ENCODE peak calls at places on chromosome 15, in six cellular contexts. One of them, this sample, is unnamed. For H3K27me3, the result is how much of the 10 kb centered on the place peaks cover.

GRCh38 chr15:52362497-52362896 is 66.9 kb upstream of the MYO5C start:
- DNase-seq in tibial nerve: peak
- DNase-seq in mesendoderm: no peak
- DNase-seq in CD8-positive, alpha-beta memory T cell: no peak
- DNase-seq in transverse colon: no peak
- DNase-seq in CD4-positive, alpha-beta T cell: no peak
- DNase-seq in this sample: no peak

GRCh38 chr15:70159397-70160009 is 61.8 kb upstream of the TLE3 start:
- DNase-seq in tibial nerve: no peak
- DNase-seq in mesendoderm: no peak
- DNase-seq in CD8-positive, alpha-beta memory T cell: no peak
- DNase-seq in transverse colon: no peak
- DNase-seq in CD4-positive, alpha-beta T cell: no peak
- DNase-seq in this sample: no peak

GRCh38 chr15:25241241-25241801 is 197.5 kb downstream of the UBE3A start:
- DNase-seq in tibial nerve: no peak
- DNase-seq in mesendoderm: no peak
- DNase-seq in CD8-positive, alpha-beta memory T cell: peak
- DNase-seq in transverse colon: no peak
- DNase-seq in CD4-positive, alpha-beta T cell: no peak
- DNase-seq in this sample: no peak

GRCh38 chr15:35545316-35545824 is 595 bp downstream of the DPH6 start:
- DNase-seq in tibial nerve: peak
- DNase-seq in mesendoderm: no peak
- DNase-seq in CD8-positive, alpha-beta memory T cell: no peak
- DNase-seq in transverse colon: peak
- DNase-seq in CD4-positive, alpha-beta T cell: peak
- DNase-seq in this sample: no peak

GRCh38 chr15:66886686-66887273 is 178.6 kb upstream of the SMAD3 start:
- DNase-seq in tibial nerve: no peak
- DNase-seq in mesendoderm: no peak
- DNase-seq in CD8-positive, alpha-beta memory T cell: no peak
- DNase-seq in transverse colon: no peak
- DNase-seq in CD4-positive, alpha-beta T cell: no peak
- DNase-seq in this sample: no peak

GRCh38 chr15:79179108-79179561 is 88.6 kb upstream of the RASGRF1 start:
- DNase-seq in tibial nerve: no peak
- DNase-seq in mesendoderm: peak
- DNase-seq in CD8-positive, alpha-beta memory T cell: no peak
- DNase-seq in transverse colon: no peak
- DNase-seq in CD4-positive, alpha-beta T cell: no peak
- DNase-seq in this sample: peak

GRCh38 chr15:48832648-48833047 is 21.8 kb upstream of the CEP152 start:
- DNase-seq in tibial nerve: no peak
- DNase-seq in mesendoderm: no peak
- DNase-seq in CD8-positive, alpha-beta memory T cell: no peak
- DNase-seq in transverse colon: no peak
- DNase-seq in CD4-positive, alpha-beta T cell: no peak
- DNase-seq in this sample: no peak

GRCh38 chr15:73946046-73946678 is 19.9 kb downstream of the LOXL1 start:
- DNase-seq in tibial nerve: no peak
- DNase-seq in mesendoderm: no peak
- DNase-seq in CD8-positive, alpha-beta memory T cell: no peak
- DNase-seq in transverse colon: no peak
- DNase-seq in CD4-positive, alpha-beta T cell: no peak
- DNase-seq in this sample: no peak

GRCh38 chr15:41259546-41260189 is 28.6 kb downstream of the CHP1 start:
- DNase-seq in tibial nerve: no peak
- DNase-seq in mesendoderm: no peak
- DNase-seq in CD8-positive, alpha-beta memory T cell: no peak
- DNase-seq in transverse colon: peak
- DNase-seq in CD4-positive, alpha-beta T cell: no peak
- DNase-seq in this sample: no peak

GRCh38 chr15:29032229-29032625 is 146.5 kb downstream of the APBA2 start:
- DNase-seq in tibial nerve: no peak
- DNase-seq in mesendoderm: no peak
- DNase-seq in CD8-positive, alpha-beta memory T cell: no peak
- DNase-seq in transverse colon: no peak
- DNase-seq in CD4-positive, alpha-beta T cell: no peak
- DNase-seq in this sample: no peak

GRCh38 chr15:29035571-29036285 is 150.0 kb downstream of the APBA2 start:
- DNase-seq in tibial nerve: no peak
- DNase-seq in mesendoderm: no peak
- DNase-seq in CD8-positive, alpha-beta memory T cell: no peak
- DNase-seq in transverse colon: no peak
- DNase-seq in CD4-positive, alpha-beta T cell: no peak
- DNase-seq in this sample: no peak

GRCh38 chr15:29034593-29035364 is 149.0 kb downstream of the APBA2 start:
- DNase-seq in tibial nerve: no peak
- DNase-seq in mesendoderm: peak
- DNase-seq in CD8-positive, alpha-beta memory T cell: no peak
- DNase-seq in transverse colon: no peak
- DNase-seq in CD4-positive, alpha-beta T cell: no peak
- DNase-seq in this sample: no peak

GRCh38 chr15:29032776-29033175 is 147.0 kb downstream of the APBA2 start:
- DNase-seq in tibial nerve: no peak
- DNase-seq in mesendoderm: no peak
- DNase-seq in CD8-positive, alpha-beta memory T cell: no peak
- DNase-seq in transverse colon: no peak
- DNase-seq in CD4-positive, alpha-beta T cell: no peak
- DNase-seq in this sample: no peak

GRCh38 chr15:29034151-29034550 is 148.4 kb downstream of the APBA2 start:
- DNase-seq in tibial nerve: no peak
- DNase-seq in mesendoderm: peak
- DNase-seq in CD8-positive, alpha-beta memory T cell: no peak
- DNase-seq in transverse colon: no peak
- DNase-seq in CD4-positive, alpha-beta T cell: no peak
- DNase-seq in this sample: no peak
- H3K27me3 ChIP-seq in tibial nerve: under half
- H3K27me3 ChIP-seq in mesendoderm: under half
- H3K27me3 ChIP-seq in CD8-positive, alpha-beta memory T cell: under half
- H3K27me3 ChIP-seq in transverse colon: under half
- H3K27me3 ChIP-seq in CD4-positive, alpha-beta T cell: under half
- H3K27me3 ChIP-seq in this sample: under half

GRCh38 chr15:91100561-91101355 is 701 bp downstream of the SV2B start:
- DNase-seq in tibial nerve: no peak
- DNase-seq in mesendoderm: peak
- DNase-seq in CD8-positive, alpha-beta memory T cell: no peak
- DNase-seq in transverse colon: no peak
- DNase-seq in CD4-positive, alpha-beta T cell: no peak
- DNase-seq in this sample: peak
- H3K27me3 ChIP-seq in tibial nerve: under half
- H3K27me3 ChIP-seq in mesendoderm: under half
- H3K27me3 ChIP-seq in CD8-positive, alpha-beta memory T cell: under half
- H3K27me3 ChIP-seq in transverse colon: half or more
- H3K27me3 ChIP-seq in CD4-positive, alpha-beta T cell: half or more
- H3K27me3 ChIP-seq in this sample: half or more

DNA sequence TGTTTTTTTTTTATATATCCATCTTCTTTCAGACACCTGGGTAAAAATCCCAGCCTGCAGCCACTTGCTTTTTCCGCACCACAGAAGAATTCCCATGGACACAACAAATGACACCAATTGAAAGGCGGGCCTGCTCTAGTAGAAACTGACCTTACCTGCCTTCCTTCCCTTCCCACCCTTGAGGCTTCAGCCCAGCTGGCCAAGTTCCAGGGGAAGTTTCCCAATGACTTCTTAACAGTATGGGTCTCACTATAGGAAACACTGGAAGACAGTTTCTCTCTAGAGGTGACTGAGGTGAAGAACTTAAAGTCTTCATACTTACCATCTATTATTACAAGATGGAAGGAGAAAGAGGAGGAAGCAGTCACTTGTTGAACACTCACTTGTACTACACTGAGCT is 714.2 kb upstream of the NR2F2 start:
- DNase-seq in tibial nerve: no peak
- DNase-seq in mesendoderm: no peak
- DNase-seq in CD8-positive, alpha-beta memory T cell: no peak
- DNase-seq in transverse colon: no peak
- DNase-seq in CD4-positive, alpha-beta T cell: no peak
- DNase-seq in this sample: no peak
- H3K27me3 ChIP-seq in tibial nerve: under half
- H3K27me3 ChIP-seq in mesendoderm: under half
- H3K27me3 ChIP-seq in CD8-positive, alpha-beta memory T cell: under half
- H3K27me3 ChIP-seq in transverse colon: under half
- H3K27me3 ChIP-seq in CD4-positive, alpha-beta T cell: under half
- H3K27me3 ChIP-seq in this sample: under half

DNA sequence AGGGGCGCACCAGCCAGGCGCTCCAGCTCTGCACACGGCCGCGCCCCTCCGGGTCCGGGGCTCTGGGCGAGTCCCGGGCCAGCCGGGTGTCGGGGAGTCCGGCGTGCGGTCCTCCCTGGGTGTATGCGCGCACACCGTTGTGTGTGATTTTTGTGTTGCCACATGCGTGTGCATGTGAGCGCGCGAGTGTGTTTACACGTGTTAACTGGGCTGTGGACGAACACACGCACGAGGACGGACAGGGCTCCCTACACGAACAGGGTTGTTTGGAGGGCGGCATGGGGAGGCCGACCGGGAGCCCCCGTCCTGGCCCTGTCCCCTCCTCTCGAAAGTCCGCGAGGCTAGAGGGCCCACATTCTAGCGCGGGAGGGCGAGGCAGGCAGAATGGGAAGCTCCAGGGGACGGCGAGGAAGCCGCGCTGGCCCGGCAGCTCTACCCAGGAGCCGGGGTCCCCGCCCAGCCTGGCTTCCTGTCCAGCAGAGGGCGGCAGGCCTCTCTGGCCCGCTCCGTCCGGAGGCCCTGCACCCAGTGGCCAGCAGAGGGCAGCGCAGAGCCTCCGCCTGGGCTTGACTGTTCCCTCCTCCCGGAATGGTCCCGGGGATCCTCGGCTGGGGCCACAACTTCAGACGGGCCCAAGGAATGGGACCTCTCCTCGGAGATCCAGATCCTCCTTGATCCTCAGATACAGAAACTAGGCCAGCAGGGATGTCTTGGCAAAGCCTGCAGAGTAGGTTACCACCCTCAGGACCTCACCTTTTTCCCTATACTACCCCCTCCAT is 611 bp upstream of the LINGO1 start:
- DNase-seq in tibial nerve: peak
- DNase-seq in mesendoderm: peak
- DNase-seq in CD8-positive, alpha-beta memory T cell: peak
- DNase-seq in transverse colon: peak
- DNase-seq in CD4-positive, alpha-beta T cell: peak
- DNase-seq in this sample: peak
- H3K27me3 ChIP-seq in tibial nerve: under half
- H3K27me3 ChIP-seq in mesendoderm: under half
- H3K27me3 ChIP-seq in CD8-positive, alpha-beta memory T cell: under half
- H3K27me3 ChIP-seq in transverse colon: half or more
- H3K27me3 ChIP-seq in CD4-positive, alpha-beta T cell: half or more
- H3K27me3 ChIP-seq in this sample: under half

This sample was measured in SJSA1.